ENCODE peak calls at places on chromosomes 16 and 17, in eight cellular contexts. A is ovary; I is esophagus squamous epithelium; D is CD4-positive, alpha-beta memory T cell; F is right lobe of liver; Y is tibial nerve; L is mucosa of descending colon; K is lung. P is an unnamed sample. For H3K36me3, the result is how much of the 10 kb centered on the place peaks cover.

GRCh38 chr17:73719588-73720071 is 75.4 kb upstream of the SDK2 start:
- DNase-seq in L (peak), I (no peak), K (no peak), D (no peak), A (no peak), Y (peak), F (no peak), P (peak)

GRCh38 chr17:75350706-75351105 is 54.8 kb downstream of the GRB2 start:
- DNase-seq in K (no peak), A (no peak), F (no peak), I (no peak), Y (no peak), L (no peak), D (no peak), P (no peak)

GRCh38 chr17:76920364-76921139 is 52.3 kb downstream of the MGAT5B start:
- DNase-seq in D (no peak), L (no peak), A (no peak), F (no peak), K (no peak), I (no peak), Y (no peak), P (no peak)

GRCh38 chr17:42183741-42184711 is 1.2 kb downstream of the HCRT start:
- DNase-seq in I (no peak), K (peak), D (peak), A (peak), Y (peak), F (peak), L (peak), P (peak)

GRCh38 chr17:38761612-38762011 is 9.1 kb downstream of the PSMB3 start:
- DNase-seq in Y (no peak), A (no peak), D (no peak), F (no peak), L (peak), I (no peak), K (no peak), P (no peak)

GRCh38 chr17:35953720-35954119 is 10.2 kb upstream of the LYZL6 start:
- DNase-seq in L (no peak), A (no peak), K (no peak), I (no peak), D (no peak), F (no peak), Y (no peak), P (no peak)

GRCh38 chr16:50491516-50491915 is 56.7 kb upstream of the NKD1 start:
- DNase-seq in D (no peak), I (no peak), F (no peak), L (no peak), K (peak), A (no peak), Y (no peak), P (no peak)

GRCh38 chr16:89095401-89095974 is 1.8 kb downstream of the ACSF3 start:
- DNase-seq in D (no peak), I (no peak), L (no peak), F (no peak), A (no peak), K (no peak), Y (no peak), P (no peak)

GRCh38 chr16:87201052-87201451 is 116.1 kb downstream of the C16orf95 start:
- DNase-seq in F (no peak), I (no peak), Y (peak), D (no peak), L (no peak), A (peak), K (peak), P (peak)

GRCh38 chr17:45640141-45640850 is 143.8 kb upstream of the CRHR1 start:
- DNase-seq in L (peak), D (peak), A (peak), K (peak), I (no peak), F (peak), Y (peak), P (peak)

GRCh38 chr17:81228420-81228819 is 5.7 kb upstream of the CEP131 start:
- DNase-seq in L (no peak), I (no peak), D (no peak), Y (no peak), F (no peak), K (no peak), A (no peak), P (no peak)

GRCh38 chr16:2477327-2477726 is 2.4 kb downstream of the TBC1D24 start:
- DNase-seq in L (no peak), Y (no peak), I (no peak), F (no peak), K (no peak), A (no peak), D (no peak), P (no peak)

GRCh38 chr17:53631486-53631885 is 191.2 kb upstream of the KIF2B start:
- DNase-seq in K (no peak), I (no peak), F (no peak), D (no peak), Y (no peak), A (no peak), L (no peak), P (no peak)

GRCh38 chr16:57878586-57878985 is 76.3 kb upstream of the KIFC3 start:
- DNase-seq in A (no peak), D (no peak), I (no peak), Y (no peak), L (no peak), K (no peak), F (no peak), P (no peak)

GRCh38 chr17:34442387-34443111 is 79.5 kb upstream of the CCL1 start:
- DNase-seq in L (no peak), K (no peak), D (no peak), F (no peak), I (no peak), Y (no peak), A (no peak), P (peak)

GRCh38 chr16:15799851-15800495 is 56.9 kb downstream of the MYH11 start:
- DNase-seq in L (no peak), F (no peak), K (no peak), I (no peak), D (no peak), Y (no peak), A (no peak), P (no peak)

GRCh38 chr16:64738321-64738960 is 383.4 kb downstream of the CDH11 start:
- DNase-seq in L (no peak), A (no peak), K (no peak), D (no peak), Y (no peak), I (no peak), F (no peak), P (no peak)

GRCh38 chr16:69381231-69381630 is 4.6 kb downstream of the TERF2 start:
- DNase-seq in D (no peak), L (no peak), A (no peak), F (no peak), I (no peak), Y (no peak), K (no peak), P (no peak)

DNA sequence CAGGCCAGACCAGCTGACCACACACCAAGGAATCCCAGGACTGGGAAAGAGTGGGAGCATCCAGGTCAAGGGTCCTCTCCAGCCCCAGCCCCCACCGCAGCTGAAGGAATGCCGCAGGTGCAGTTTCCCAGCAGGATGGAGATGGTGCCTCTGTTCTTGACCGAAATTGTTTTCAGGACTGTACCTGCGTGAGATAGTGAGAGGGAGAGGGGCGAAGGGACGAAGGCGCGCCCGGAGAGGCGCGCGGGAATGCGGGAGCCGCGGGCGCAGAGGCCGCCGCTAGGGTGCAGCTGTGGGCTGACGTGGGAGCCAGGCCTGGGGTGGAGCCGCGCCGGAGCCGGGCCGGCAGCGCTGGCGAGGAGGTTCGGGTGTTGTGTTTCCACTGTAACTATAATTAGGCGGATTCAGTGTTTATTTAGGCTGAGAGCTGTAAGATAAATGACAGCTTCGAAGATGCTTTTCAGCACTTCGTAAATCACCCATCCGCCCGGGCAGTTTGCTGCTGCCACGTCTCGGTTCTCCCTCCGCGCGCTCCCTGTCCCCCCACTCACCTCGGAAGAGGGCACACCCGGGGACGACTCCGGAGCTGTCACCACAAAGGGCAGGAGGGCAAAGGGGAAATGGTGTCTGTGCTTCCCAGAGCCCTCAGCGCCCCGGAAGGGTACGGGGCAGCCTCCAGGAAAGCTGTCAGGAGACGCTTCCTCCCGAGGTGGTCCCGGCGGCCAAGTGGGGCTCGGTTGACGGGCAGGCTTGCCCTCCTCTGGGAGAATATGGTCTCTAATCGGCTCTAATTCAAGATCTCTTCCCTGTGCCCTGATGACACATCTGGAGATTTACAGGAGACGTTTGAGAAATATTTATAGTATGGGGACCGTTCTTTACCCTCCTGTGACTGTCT is 38.2 kb downstream of the HOXB1 start:
- DNase-seq in I (no peak), A (peak), Y (peak), K (peak), F (peak), D (peak), L (peak), P (peak)
- H3K4me3 ChIP-seq in I (no peak), A (no peak), Y (peak), K (no peak), F (no peak), D (peak), L (no peak), P (peak)

GRCh38 chr17:79587945-79588344 is 22.9 kb downstream of the RBFOX3 start:
- DNase-seq in K (no peak), L (no peak), F (no peak), D (no peak), I (no peak), A (no peak), Y (no peak), P (no peak)
- H3K36me3 ChIP-seq in K (under half), L (under half), F (under half), D (under half), I (under half), A (under half), Y (under half), P (under half)

GRCh38 chr17:352421-353212 is at the start of gene RPH3AL:
- DNase-seq in A (peak), I (no peak), F (peak), L (peak), D (no peak), K (peak), Y (no peak), P (no peak)

GRCh38 chr17:351436-351713 is 1.2 kb downstream of the RPH3AL start:
- DNase-seq in F (no peak), Y (no peak), L (peak), A (no peak), D (no peak), K (no peak), I (no peak), P (no peak)

GRCh38 chr17:350706-351435 is 1.7 kb downstream of the RPH3AL start:
- DNase-seq in K (peak), F (peak), D (no peak), Y (peak), A (peak), I (no peak), L (peak), P (peak)

GRCh38 chr17:353213-353837 is 718 bp upstream of the RPH3AL start:
- DNase-seq in I (no peak), Y (peak), L (peak), F (no peak), A (no peak), D (no peak), K (no peak), P (peak)

DNA sequence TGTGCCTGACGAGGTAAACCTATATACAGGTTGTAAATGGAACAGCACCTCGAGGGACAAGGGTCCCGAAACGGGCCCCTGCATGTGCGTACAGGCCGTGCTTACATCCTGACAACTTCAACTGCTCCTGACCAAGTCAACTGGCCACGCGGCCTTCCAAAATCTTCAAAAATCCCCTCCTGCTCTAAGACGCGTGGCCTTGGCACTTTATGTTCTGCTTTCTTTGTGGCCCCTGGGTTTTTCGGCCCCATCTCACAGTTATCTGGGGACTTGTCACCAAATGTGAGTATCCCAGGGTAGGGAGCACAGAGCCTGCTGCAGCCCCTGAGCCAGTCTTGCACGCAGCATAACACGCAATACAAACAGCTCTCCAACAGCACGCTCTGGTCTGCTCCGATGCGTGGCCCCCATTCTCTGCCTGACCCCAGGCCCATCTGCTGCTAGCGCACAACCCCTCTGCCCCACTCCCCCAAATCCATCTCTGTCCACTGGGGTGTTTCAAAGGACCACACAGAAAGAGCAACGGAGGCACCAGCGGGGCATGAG is 659 bp downstream of the RPH3AL start:
- DNase-seq in I (no peak), L (no peak), D (no peak), K (no peak), A (no peak), F (no peak), Y (no peak), P (no peak)
- H3K4me3 ChIP-seq in I (peak), L (no peak), D (no peak), K (no peak), A (no peak), F (peak), Y (peak), P (no peak)

DNA sequence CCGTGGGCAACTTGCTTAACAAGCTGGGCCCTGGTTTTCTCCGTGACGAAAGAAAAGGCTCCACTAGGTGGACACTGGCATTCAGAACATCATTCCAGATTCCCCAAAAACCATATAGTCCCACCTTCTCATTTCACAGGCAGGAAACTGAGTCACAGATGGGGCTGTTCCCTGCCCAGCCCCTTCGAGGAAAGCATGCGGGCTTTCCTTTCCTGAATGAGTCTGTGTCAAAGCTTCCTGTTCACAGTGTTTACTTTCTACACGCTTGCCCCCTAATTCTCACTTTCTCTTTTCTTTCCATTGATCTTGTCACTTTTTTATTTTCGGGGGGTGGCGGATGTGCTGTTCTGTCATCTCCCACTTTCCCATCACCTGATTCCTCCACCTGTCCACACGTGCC is 10.3 kb upstream of the LGALS9 start:
- DNase-seq in F (no peak), Y (no peak), I (no peak), A (no peak), K (no peak), D (no peak), L (no peak), P (no peak)
- H3K36me3 ChIP-seq in F (under half), Y (under half), I (half or more), A (under half), K (under half), D (under half), L (under half), P (under half)